ENCODE peak calls at places on chromosomes 5 and 9, in four cellular contexts. Q is effector memory CD4-positive, alpha-beta T cell; K is GM23248; F is ascending aorta. J is an unnamed sample.

GRCh38 chr5:138972230-138972629 is 97.1 kb upstream of the LRRTM2 start:
- DNase-seq in Q (no peak), K (peak; percentile 36), F (no peak), J (no peak)

GRCh38 chr9:119273325-119273904 is 95.8 kb downstream of the BRINP1 start:
- DNase-seq in Q (no peak), K (peak; percentile 9), F (no peak), J (no peak)

GRCh38 chr5:89377752-89378455 is 494.9 kb upstream of the MEF2C start:
- DNase-seq in Q (no peak), K (peak; percentile 18), F (no peak), J (no peak)

GRCh38 chr5:106154280-106154716 is 1516.4 kb downstream of the EFNA5 start:
- DNase-seq in Q (no peak), K (no peak), F (no peak), J (no peak)

GRCh38 chr9:127918201-127919107 is 1.6 kb upstream of the ST6GALNAC4 start:
- DNase-seq in Q (no peak), K (peak; percentile 72), F (no peak), J (no peak)

GRCh38 chr9:131111854-131112311 is 13.5 kb upstream of the NUP214 start:
- DNase-seq in Q (no peak), K (no peak), F (no peak), J (no peak)

GRCh38 chr9:78985084-78985738 is 586.6 kb upstream of the TLE4 start:
- DNase-seq in Q (no peak), K (peak; percentile 51), F (no peak), J (no peak)

GRCh38 chr9:19976226-19976625 is 187.4 kb upstream of the SLC24A2 start:
- DNase-seq in Q (no peak), K (no peak), F (no peak), J (no peak)

GRCh38 chr9:137319976-137320551 is 18.0 kb upstream of the NRARP start:
- DNase-seq in Q (no peak), K (no peak), F (peak; percentile 41), J (no peak)

GRCh38 chr5:80736730-80737129 is 81.9 kb upstream of the DHFR start:
- DNase-seq in Q (no peak), K (peak; percentile 15), F (no peak), J (no peak)

GRCh38 chr9:125747053-125747764 is at the start of gene PBX3:
- DNase-seq in Q (peak; percentile 35), K (peak; percentile 77), F (peak; percentile 69), J (no peak)

GRCh38 chr5:176528761-176529115 is 8.5 kb downstream of the RNF44 start:
- DNase-seq in Q (no peak), K (no peak), F (no peak), J (no peak)

GRCh38 chr5:38878391-38879090 is 32.7 kb downstream of the OSMR start:
- DNase-seq in Q (no peak), K (no peak), F (no peak), J (no peak)

GRCh38 chr5:72067682-72068470 is 39.4 kb upstream of the MAP1B start:
- DNase-seq in Q (no peak), K (peak; percentile 94), F (no peak), J (no peak)

GRCh38 chr9:71302776-71303175 is 181.4 kb upstream of the TRPM3 start:
- DNase-seq in Q (no peak), K (peak; percentile 44), F (no peak), J (no peak)

GRCh38 chr5:107476783-107477182 is 194.0 kb downstream of the EFNA5 start:
- DNase-seq in Q (peak; percentile 2), K (no peak), F (no peak), J (no peak)

GRCh38 chr5:172284275-172284971 is 859 bp upstream of the UBTD2 start:
- DNase-seq in Q (no peak), K (peak; percentile 61), F (peak; percentile 69), J (peak; percentile 63)

GRCh38 chr5:80125962-80126480 is 90.9 kb downstream of the THBS4 start:
- DNase-seq in Q (no peak), K (peak; percentile 75), F (no peak), J (no peak)

GRCh38 chr5:392431-392988 is 50.5 kb upstream of the EXOC3 start:
- DNase-seq in Q (peak; percentile 57), K (peak; percentile 46), F (no peak), J (no peak)

GRCh38 chr5:71743135-71743534 is 24.1 kb downstream of the CARTPT start:
- DNase-seq in Q (no peak), K (no peak), F (no peak), J (no peak)

GRCh38 chr5:143635146-143635752 is 176.7 kb upstream of the HMHB1 start:
- DNase-seq in Q (no peak), K (peak; percentile 77), F (peak; percentile 63), J (no peak)

GRCh38 chr5:174245506-174245905 is 200.0 kb downstream of the NSG2 start:
- DNase-seq in Q (no peak), K (no peak), F (no peak), J (no peak)

GRCh38 chr5:67160985-67161384 is 35.6 kb downstream of the CD180 start:
- DNase-seq in Q (no peak), K (peak; percentile 92), F (peak; percentile 74), J (no peak)

DNA sequence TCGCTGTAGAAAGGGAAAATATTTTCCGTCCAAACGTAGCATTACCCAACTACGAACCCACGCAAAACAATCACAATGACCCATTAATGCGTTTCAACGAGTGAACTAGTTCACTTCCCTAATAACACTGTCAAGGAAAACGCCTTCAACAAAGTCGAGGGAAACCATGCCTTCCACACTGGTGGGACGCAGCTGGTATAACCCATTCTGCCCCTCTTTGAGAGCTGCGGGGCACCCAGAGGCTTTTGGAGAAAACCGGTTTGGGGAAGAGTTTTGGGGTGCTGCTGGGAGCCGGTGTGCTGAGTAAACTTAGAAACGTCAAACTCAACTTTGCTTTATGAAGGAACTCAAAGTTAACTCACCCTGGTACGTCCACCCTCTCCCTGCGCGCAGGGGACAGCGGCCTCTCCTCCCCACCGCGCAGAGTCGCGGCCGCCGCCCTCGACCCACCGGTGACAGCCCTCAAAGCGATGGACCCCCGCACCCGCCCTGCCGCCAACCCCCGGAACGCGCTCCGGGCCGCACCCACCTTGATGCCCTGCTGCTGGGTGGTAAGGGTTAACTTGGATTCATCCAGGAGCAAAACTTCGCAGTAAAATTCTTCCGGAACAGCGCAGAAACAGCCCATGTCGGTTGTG is 546 bp downstream of the EPB41L4A start:
- DNase-seq in Q (no peak), K (peak; percentile 24), F (no peak), J (no peak)
- H3K4me3 ChIP-seq in Q (peak overlapping the region; percentile 60), K (peak overlapping the region; percentile 70), F (peak overlapping the region; percentile 82), J (peak overlapping the region; percentile 64)

GRCh38 chr5:157275403-157275802 is 9.5 kb downstream of the CYFIP2 start:
- DNase-seq in Q (no peak), K (no peak), F (no peak), J (no peak)

GRCh38 chr5:157269763-157270272 is 3.9 kb downstream of the CYFIP2 start:
- DNase-seq in Q (no peak), K (no peak), F (no peak), J (no peak)

GRCh38 chr5:157269165-157269671 is 3.3 kb downstream of the CYFIP2 start:
- DNase-seq in Q (no peak), K (no peak), F (no peak), J (no peak)

GRCh38 chr5:157271740-157272271 is 5.9 kb downstream of the CYFIP2 start:
- DNase-seq in Q (peak; percentile 86), K (no peak), F (peak; percentile 66), J (no peak)

GRCh38 chr5:157273131-157273556 is 7.2 kb downstream of the CYFIP2 start:
- DNase-seq in Q (no peak), K (no peak), F (no peak), J (no peak)
- H3K4me3 ChIP-seq in Q (no peak overlapping the region), K (no peak overlapping the region), F (no peak overlapping the region), J (no peak overlapping the region)

GRCh38 chr5:141560141-141560540 is 58.7 kb downstream of the DIAPH1 start:
- DNase-seq in Q (no peak), K (peak; percentile 22), F (no peak), J (no peak)
- H3K4me3 ChIP-seq in Q (no peak overlapping the region), K (peak overlapping the region; percentile 55), F (no peak overlapping the region), J (no peak overlapping the region)

DNA sequence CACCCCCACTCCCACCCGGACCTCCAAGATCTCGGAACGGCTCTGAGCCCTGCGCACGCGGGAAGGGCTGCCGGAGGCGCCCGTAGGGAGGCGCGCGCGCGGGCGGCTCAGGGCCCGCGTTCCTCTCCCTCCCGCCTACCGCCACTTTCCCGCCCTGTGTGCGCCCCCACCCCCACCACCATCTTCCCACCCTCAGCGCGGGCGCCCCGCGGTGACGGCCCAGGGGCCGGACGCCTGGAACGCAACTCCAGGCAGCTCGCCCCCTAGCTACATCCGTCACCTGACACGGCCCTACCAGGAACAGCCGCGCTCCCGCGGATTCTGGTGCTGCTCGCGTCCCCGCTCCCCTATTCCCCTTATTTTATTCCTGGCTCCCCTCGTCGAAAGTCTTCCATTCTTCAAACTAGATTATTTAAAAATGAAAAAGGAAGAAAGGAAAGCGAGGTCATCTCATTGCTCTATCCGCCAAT is at the start of gene CDKN2B-AS1:
- DNase-seq in Q (peak; percentile 32), K (peak; percentile 81), F (no peak), J (no peak)
- H3K4me3 ChIP-seq in Q (peak within 1 kb of the TSS; percentile 100), K (peak within 1 kb of the TSS; percentile 91), F (peak within 1 kb of the TSS; percentile 60), J (peak within 1 kb of the TSS; percentile 87)

GRCh38 chr5:140116716-140117115 is 2.8 kb downstream of the PURA start:
- DNase-seq in Q (no peak), K (peak; percentile 8), F (no peak), J (no peak)
- H3K4me3 ChIP-seq in Q (no peak overlapping the region), K (peak overlapping the region; percentile 78), F (no peak overlapping the region), J (no peak overlapping the region)

DNA sequence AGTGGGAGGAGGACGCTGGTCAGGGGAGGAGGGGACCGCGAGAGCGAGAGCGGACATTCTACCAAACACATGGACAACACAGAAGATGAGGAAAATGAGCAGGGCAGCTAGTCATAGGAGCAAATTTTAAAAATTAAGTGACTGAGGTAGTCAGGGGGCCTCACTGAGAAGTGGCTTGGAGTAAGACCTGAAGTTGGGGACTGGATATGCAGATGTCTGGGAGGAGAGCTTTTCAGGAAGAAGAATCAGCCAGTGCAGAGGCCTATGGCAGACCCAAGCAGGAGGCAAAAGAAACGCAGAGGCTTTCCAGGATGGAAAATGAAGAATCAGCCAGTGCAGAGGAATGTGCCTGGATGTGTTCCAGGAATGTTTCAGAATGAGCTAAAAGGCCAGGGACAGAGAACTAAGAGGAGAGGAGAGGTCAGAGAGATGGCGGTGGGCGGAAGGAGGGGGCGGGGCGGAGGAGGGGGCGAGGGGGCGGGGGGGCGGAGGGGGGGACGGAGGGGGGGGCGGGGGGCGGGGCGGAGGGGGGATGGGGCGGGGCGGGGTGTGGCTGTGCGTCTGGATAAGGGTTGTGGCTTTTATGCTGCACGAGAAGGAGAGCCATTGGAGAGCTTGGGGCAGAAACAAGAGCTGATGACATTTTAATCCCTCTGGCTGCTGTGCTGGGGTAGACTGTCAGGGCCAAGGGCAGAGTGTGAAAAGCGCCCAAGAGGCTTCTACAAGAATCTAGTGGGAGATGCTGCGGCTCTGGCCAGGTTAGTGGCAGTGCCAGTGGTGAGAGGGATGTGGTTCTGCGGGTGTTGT is 129.6 kb downstream of the KCNIP1 start:
- DNase-seq in Q (no peak), K (peak; percentile 82), F (peak; percentile 85), J (peak; percentile 82)
- H3K4me3 ChIP-seq in Q (peak overlapping the region; percentile 31), K (peak overlapping the region; percentile 52), F (peak overlapping the region; percentile 33), J (peak overlapping the region; percentile 4)

GRCh38 chr5:150780180-150780692 is 1.7 kb downstream of the SMIM3 start:
- DNase-seq in Q (no peak), K (peak; percentile 73), F (peak; percentile 75), J (no peak)
- H3K4me3 ChIP-seq in Q (no peak overlapping the region), K (peak overlapping the region; percentile 88), F (peak overlapping the region; percentile 68), J (peak overlapping the region; percentile 67)

J was measured in tibial nerve.